ENCODE peak calls at places on chromosomes 3 and 15, in five cellular contexts. U, P, Z, L and A are unnamed samples.

GRCh38 chr3:112582242-112582874 is 20.5 kb downstream of the SLC35A5 start:
- DNase-seq in Z (peak), P (no peak), L (no peak), U (peak), A (peak)

GRCh38 chr3:36843065-36844051 is 79.0 kb upstream of the DCLK3 start:
- DNase-seq in L (peak), Z (no peak), P (no peak), U (no peak), A (no peak)

GRCh38 chr3:152051501-152052404 is 178.3 kb downstream of the SUCNR1 start:
- DNase-seq in U (no peak), Z (no peak), P (no peak), L (no peak), A (peak)

GRCh38 chr3:53134631-53135232 is 4.5 kb upstream of the RFT1 start:
- DNase-seq in P (peak), U (peak), L (peak), Z (peak), A (no peak)

GRCh38 chr15:41735033-41735432 is 39.3 kb upstream of the MAPKBP1 start:
- DNase-seq in P (no peak), U (no peak), Z (no peak), L (no peak), A (no peak)

GRCh38 chr3:11386413-11387155 is 114.4 kb downstream of the ATG7 start:
- DNase-seq in Z (no peak), P (no peak), L (no peak), U (no peak), A (no peak)

GRCh38 chr3:128794788-128795649 is 69.0 kb downstream of the RAB7A start:
- DNase-seq in Z (peak), L (peak), P (peak), U (peak), A (no peak)

GRCh38 chr3:29759021-29759359 is 478.1 kb downstream of the RBMS3 start:
- DNase-seq in P (no peak), U (no peak), Z (peak), L (no peak), A (peak)

GRCh38 chr15:98649621-98649995 is 1.3 kb downstream of the IGF1R start:
- DNase-seq in Z (no peak), L (no peak), P (no peak), U (no peak), A (no peak)

GRCh38 chr3:172680684-172681083 is 30.2 kb downstream of the NCEH1 start:
- DNase-seq in U (no peak), L (no peak), P (no peak), Z (no peak), A (peak)

GRCh38 chr3:146241523-146242240 is 9.2 kb downstream of the PLSCR4 start:
- DNase-seq in P (no peak), L (no peak), U (no peak), Z (no peak), A (no peak)

GRCh38 chr15:38127306-38127731 is 125.3 kb upstream of the SPRED1 start:
- DNase-seq in L (no peak), U (no peak), P (no peak), Z (no peak), A (no peak)

GRCh38 chr3:190618349-190619030 is 104.6 kb downstream of the IL1RAP start:
- DNase-seq in Z (no peak), L (no peak), U (no peak), P (no peak), A (no peak)

GRCh38 chr3:168197162-168197561 is 101.4 kb upstream of the GOLIM4 start:
- DNase-seq in L (no peak), U (no peak), P (no peak), Z (no peak), A (no peak)

GRCh38 chr3:169400205-169400604 is 263.3 kb downstream of the MECOM start:
- DNase-seq in U (no peak), L (no peak), Z (no peak), P (no peak), A (no peak)